ENCODE peak calls at places on chromosomes 7 and 10, in seven cellular contexts. One of them, this sample, is unnamed.

GRCh38 chr7:922334-923107 is 32.0 kb downstream of the ADAP1 start:
- DNase-seq in stimulated activated CD4-positive, alpha-beta T cell treated with anti-CD3 and anti-CD28 coated beads, Interleukin-1b, Interleukin-23, amount 100 ng/mL, for 4 hours: peak; percentile 55
- DNase-seq in epithelial cell of prostate: no peak
- DNase-seq in kidney: peak; percentile 71
- DNase-seq in WERI-Rb-1: no peak
- DNase-seq in fibroblast of mammary gland: no peak
- DNase-seq in Jurkat, Clone E6-1: no peak
- DNase-seq in this sample: peak; percentile 75

GRCh38 chr10:6969659-6970058 is 389.6 kb upstream of the PRKCQ start:
- DNase-seq in stimulated activated CD4-positive, alpha-beta T cell treated with anti-CD3 and anti-CD28 coated beads, Interleukin-1b, Interleukin-23, amount 100 ng/mL, for 4 hours: no peak
- DNase-seq in epithelial cell of prostate: no peak
- DNase-seq in kidney: no peak
- DNase-seq in WERI-Rb-1: no peak
- DNase-seq in fibroblast of mammary gland: no peak
- DNase-seq in Jurkat, Clone E6-1: no peak
- DNase-seq in this sample: no peak

GRCh38 chr7:116298576-116298975 is 88.2 kb downstream of the TES start:
- DNase-seq in stimulated activated CD4-positive, alpha-beta T cell treated with anti-CD3 and anti-CD28 coated beads, Interleukin-1b, Interleukin-23, amount 100 ng/mL, for 4 hours: no peak
- DNase-seq in epithelial cell of prostate: no peak
- DNase-seq in kidney: no peak
- DNase-seq in WERI-Rb-1: no peak
- DNase-seq in fibroblast of mammary gland: no peak
- DNase-seq in Jurkat, Clone E6-1: no peak
- DNase-seq in this sample: no peak

GRCh38 chr10:114279289-114279688 is 40.2 kb downstream of the VWA2 start:
- DNase-seq in stimulated activated CD4-positive, alpha-beta T cell treated with anti-CD3 and anti-CD28 coated beads, Interleukin-1b, Interleukin-23, amount 100 ng/mL, for 4 hours: no peak
- DNase-seq in epithelial cell of prostate: no peak
- DNase-seq in kidney: peak; percentile 15
- DNase-seq in WERI-Rb-1: no peak
- DNase-seq in fibroblast of mammary gland: no peak
- DNase-seq in Jurkat, Clone E6-1: no peak
- DNase-seq in this sample: peak; percentile 58

GRCh38 chr10:118870467-118871243 is 115.9 kb upstream of the CACUL1 start:
- DNase-seq in stimulated activated CD4-positive, alpha-beta T cell treated with anti-CD3 and anti-CD28 coated beads, Interleukin-1b, Interleukin-23, amount 100 ng/mL, for 4 hours: no peak
- DNase-seq in epithelial cell of prostate: peak; percentile 62
- DNase-seq in kidney: peak; percentile 81
- DNase-seq in WERI-Rb-1: peak; percentile 24
- DNase-seq in fibroblast of mammary gland: peak; percentile 97
- DNase-seq in Jurkat, Clone E6-1: no peak
- DNase-seq in this sample: no peak

GRCh38 chr7:22129819-22130580 is 184.3 kb upstream of the CDCA7L start:
- DNase-seq in stimulated activated CD4-positive, alpha-beta T cell treated with anti-CD3 and anti-CD28 coated beads, Interleukin-1b, Interleukin-23, amount 100 ng/mL, for 4 hours: no peak
- DNase-seq in epithelial cell of prostate: no peak
- DNase-seq in kidney: no peak
- DNase-seq in WERI-Rb-1: no peak
- DNase-seq in fibroblast of mammary gland: no peak
- DNase-seq in Jurkat, Clone E6-1: no peak
- DNase-seq in this sample: no peak

GRCh38 chr7:2114052-2114451 is 118.7 kb downstream of the MAD1L1 start:
- DNase-seq in stimulated activated CD4-positive, alpha-beta T cell treated with anti-CD3 and anti-CD28 coated beads, Interleukin-1b, Interleukin-23, amount 100 ng/mL, for 4 hours: no peak
- DNase-seq in epithelial cell of prostate: no peak
- DNase-seq in kidney: peak; percentile 63
- DNase-seq in WERI-Rb-1: no peak
- DNase-seq in fibroblast of mammary gland: peak; percentile 91
- DNase-seq in Jurkat, Clone E6-1: no peak
- DNase-seq in this sample: no peak

GRCh38 chr10:74875966-74876365 is 49.6 kb downstream of the KAT6B start:
- DNase-seq in stimulated activated CD4-positive, alpha-beta T cell treated with anti-CD3 and anti-CD28 coated beads, Interleukin-1b, Interleukin-23, amount 100 ng/mL, for 4 hours: no peak
- DNase-seq in epithelial cell of prostate: no peak
- DNase-seq in kidney: no peak
- DNase-seq in WERI-Rb-1: no peak
- DNase-seq in fibroblast of mammary gland: no peak
- DNase-seq in Jurkat, Clone E6-1: no peak
- DNase-seq in this sample: no peak

GRCh38 chr10:251982-252582 is 116.8 kb downstream of the ZMYND11 start:
- DNase-seq in stimulated activated CD4-positive, alpha-beta T cell treated with anti-CD3 and anti-CD28 coated beads, Interleukin-1b, Interleukin-23, amount 100 ng/mL, for 4 hours: no peak
- DNase-seq in epithelial cell of prostate: no peak
- DNase-seq in kidney: no peak
- DNase-seq in WERI-Rb-1: no peak
- DNase-seq in fibroblast of mammary gland: no peak
- DNase-seq in Jurkat, Clone E6-1: no peak
- DNase-seq in this sample: no peak

GRCh38 chr7:27143022-27143949 is at the start of gene HOXA5:
- DNase-seq in stimulated activated CD4-positive, alpha-beta T cell treated with anti-CD3 and anti-CD28 coated beads, Interleukin-1b, Interleukin-23, amount 100 ng/mL, for 4 hours: no peak
- DNase-seq in epithelial cell of prostate: peak; percentile 88
- DNase-seq in kidney: peak; percentile 95
- DNase-seq in WERI-Rb-1: peak; percentile 78
- DNase-seq in fibroblast of mammary gland: peak; percentile 100
- DNase-seq in Jurkat, Clone E6-1: no peak
- DNase-seq in this sample: peak; percentile 92

GRCh38 chr10:6924166-6924565 is 344.1 kb upstream of the PRKCQ start:
- DNase-seq in stimulated activated CD4-positive, alpha-beta T cell treated with anti-CD3 and anti-CD28 coated beads, Interleukin-1b, Interleukin-23, amount 100 ng/mL, for 4 hours: no peak
- DNase-seq in epithelial cell of prostate: peak; percentile 29
- DNase-seq in kidney: no peak
- DNase-seq in WERI-Rb-1: no peak
- DNase-seq in fibroblast of mammary gland: peak; percentile 41
- DNase-seq in Jurkat, Clone E6-1: no peak
- DNase-seq in this sample: no peak

GRCh38 chr7:30147785-30148184 is 13.0 kb downstream of the MTURN start:
- DNase-seq in stimulated activated CD4-positive, alpha-beta T cell treated with anti-CD3 and anti-CD28 coated beads, Interleukin-1b, Interleukin-23, amount 100 ng/mL, for 4 hours: no peak
- DNase-seq in epithelial cell of prostate: no peak
- DNase-seq in kidney: no peak
- DNase-seq in WERI-Rb-1: no peak
- DNase-seq in fibroblast of mammary gland: no peak
- DNase-seq in Jurkat, Clone E6-1: no peak
- DNase-seq in this sample: no peak

GRCh38 chr7:154503962-154504550 is 451.9 kb downstream of the DPP6 start:
- DNase-seq in stimulated activated CD4-positive, alpha-beta T cell treated with anti-CD3 and anti-CD28 coated beads, Interleukin-1b, Interleukin-23, amount 100 ng/mL, for 4 hours: no peak
- DNase-seq in epithelial cell of prostate: no peak
- DNase-seq in kidney: no peak
- DNase-seq in WERI-Rb-1: no peak
- DNase-seq in fibroblast of mammary gland: peak; percentile 34
- DNase-seq in Jurkat, Clone E6-1: peak; percentile 50
- DNase-seq in this sample: no peak

GRCh38 chr7:79504607-79505389 is 51.3 kb upstream of the MAGI2 start:
- DNase-seq in stimulated activated CD4-positive, alpha-beta T cell treated with anti-CD3 and anti-CD28 coated beads, Interleukin-1b, Interleukin-23, amount 100 ng/mL, for 4 hours: no peak
- DNase-seq in epithelial cell of prostate: no peak
- DNase-seq in kidney: no peak
- DNase-seq in WERI-Rb-1: no peak
- DNase-seq in fibroblast of mammary gland: no peak
- DNase-seq in Jurkat, Clone E6-1: no peak
- DNase-seq in this sample: no peak

GRCh38 chr10:14306201-14306600 is 24.5 kb downstream of the FRMD4A start:
- DNase-seq in stimulated activated CD4-positive, alpha-beta T cell treated with anti-CD3 and anti-CD28 coated beads, Interleukin-1b, Interleukin-23, amount 100 ng/mL, for 4 hours: no peak
- DNase-seq in epithelial cell of prostate: no peak
- DNase-seq in kidney: no peak
- DNase-seq in WERI-Rb-1: no peak
- DNase-seq in fibroblast of mammary gland: no peak
- DNase-seq in Jurkat, Clone E6-1: no peak
- DNase-seq in this sample: no peak